ENCODE peak calls at places on chromosomes 1 and 21, in seven cellular contexts. D is Calu3, M is fibroblast of pulmonary artery, E is cardiac muscle cell, U is HFFc6, O is left ventricle myocardium inferior, B is fibroblast of mammary gland. X is an unnamed sample.

GRCh38 chr1:110605901-110606783 is at the start of gene KCNA2:
- DNase-seq in D (no peak), B (no peak), M (no peak), U (no peak), O (peak; percentile 53), E (peak; percentile 76), X (no peak)

GRCh38 chr1:160133990-160134770 is 17.2 kb upstream of the ATP1A4 start:
- DNase-seq in U (no peak), B (no peak), E (no peak), O (no peak), D (no peak), M (no peak), X (no peak)

GRCh38 chr1:38446936-38447335 is 400.3 kb upstream of the POU3F1 start:
- DNase-seq in U (no peak), M (no peak), B (no peak), E (no peak), D (no peak), O (no peak), X (no peak)

GRCh38 chr1:18646776-18647410 is 16.2 kb downstream of the PAX7 start:
- DNase-seq in E (peak; percentile 35), D (no peak), B (no peak), U (no peak), O (no peak), M (no peak), X (no peak)

GRCh38 chr1:218990019-218990418 is 183.7 kb upstream of the LYPLAL1 start:
- DNase-seq in M (no peak), D (no peak), B (no peak), U (no peak), E (no peak), O (no peak), X (no peak)

GRCh38 chr21:46111193-46111571 is 13.3 kb downstream of the COL6A2 start:
- DNase-seq in M (no peak), E (no peak), O (no peak), B (no peak), U (no peak), D (no peak), X (no peak)

GRCh38 chr1:178134061-178134460 is 40.2 kb downstream of the RASAL2 start:
- DNase-seq in D (no peak), U (peak; percentile 73), M (peak; percentile 96), E (no peak), B (peak; percentile 97), O (no peak), X (peak; percentile 61)

GRCh38 chr1:204349602-204350001 is 10.1 kb downstream of the PLEKHA6 start:
- DNase-seq in E (no peak), U (no peak), D (no peak), M (no peak), B (no peak), O (no peak), X (peak; percentile 79)

GRCh38 chr1:246117066-246117791 is 389.9 kb downstream of the SMYD3 start:
- DNase-seq in B (peak; percentile 62), M (peak; percentile 72), E (peak; percentile 69), O (no peak), U (peak; percentile 6), D (peak; percentile 67), X (peak; percentile 61)

GRCh38 chr1:206469411-206469932 is 804 bp upstream of the IKBKE start:
- DNase-seq in B (no peak), U (no peak), M (no peak), E (no peak), O (no peak), D (peak; percentile 75), X (peak; percentile 57)

GRCh38 chr1:32972814-32973428 is 8.3 kb upstream of the RNF19B start:
- DNase-seq in U (no peak), E (peak; percentile 93), D (peak; percentile 67), B (no peak), O (peak; percentile 45), M (peak; percentile 46), X (no peak)

GRCh38 chr1:208803371-208803811 is 559.2 kb upstream of the PLXNA2 start:
- DNase-seq in E (peak; percentile 63), M (no peak), D (no peak), U (no peak), B (no peak), O (no peak), X (no peak)

GRCh38 chr1:14506471-14506870 is 92.0 kb upstream of the KAZN start:
- DNase-seq in B (no peak), E (no peak), U (no peak), O (no peak), D (no peak), M (no peak), X (no peak)

GRCh38 chr1:14604414-14604813 is 5.9 kb downstream of the KAZN start:
- DNase-seq in O (no peak), E (no peak), M (no peak), U (no peak), D (no peak), B (no peak), X (no peak)

GRCh38 chr1:181685216-181685615 is 201.9 kb downstream of the CACNA1E start:
- DNase-seq in B (no peak), U (no peak), E (no peak), M (no peak), D (no peak), O (no peak), X (no peak)

GRCh38 chr1:94120983-94121382 is at the start of gene ABCA4:
- DNase-seq in U (no peak), B (no peak), D (no peak), O (no peak), E (no peak), M (no peak), X (no peak)

GRCh38 chr21:42056468-42056867 is 14.6 kb upstream of the UMODL1 start:
- DNase-seq in E (no peak), O (no peak), U (no peak), B (no peak), D (no peak), M (no peak), X (no peak)

GRCh38 chr1:43913666-43914325 is 19.8 kb upstream of the ARTN start:
- DNase-seq in U (no peak), D (no peak), O (no peak), E (no peak), M (no peak), B (no peak), X (no peak)

GRCh38 chr1:78419309-78419708 is 71.5 kb upstream of the PTGFR start:
- DNase-seq in D (no peak), E (no peak), B (peak; percentile 90), M (no peak), U (peak; percentile 79), O (no peak), X (peak; percentile 13)

GRCh38 chr1:178532392-178532791 is 19.5 kb downstream of the TEX35 start:
- DNase-seq in B (peak; percentile 81), D (peak; percentile 91), O (peak; percentile 87), U (peak; percentile 54), E (peak; percentile 85), M (peak; percentile 86), X (peak; percentile 88)

GRCh38 chr1:203906932-203907331 is 45.5 kb downstream of the SNRPE start:
- DNase-seq in M (peak; percentile 91), D (peak; percentile 31), E (no peak), O (no peak), U (peak; percentile 87), B (peak; percentile 87), X (peak; percentile 99)

GRCh38 chr1:200072636-200073285 is 45.3 kb downstream of the NR5A2 start:
- DNase-seq in E (no peak), B (no peak), U (no peak), O (no peak), D (no peak), M (no peak), X (no peak)

GRCh38 chr1:203536981-203537455 is 43.1 kb downstream of the OPTC start:
- DNase-seq in B (peak; percentile 77), M (peak; percentile 91), U (peak; percentile 59), E (no peak), O (no peak), D (peak; percentile 53), X (peak; percentile 97)

GRCh38 chr1:149928388-149928724 is 753 bp upstream of the SF3B4 start:
- DNase-seq in E (no peak), B (no peak), U (no peak), D (no peak), O (no peak), M (no peak), X (no peak)

GRCh38 chr1:149927056-149927534 is 508 bp downstream of the SF3B4 start:
- DNase-seq in M (no peak), B (no peak), D (no peak), O (no peak), U (peak; percentile 10), E (no peak), X (no peak)

GRCh38 chr1:149925751-149926150 is 1.9 kb downstream of the SF3B4 start:
- DNase-seq in B (no peak), U (no peak), O (no peak), M (no peak), D (no peak), E (no peak), X (no peak)

GRCh38 chr1:149926296-149926695 is 1.3 kb downstream of the SF3B4 start:
- DNase-seq in U (no peak), D (no peak), M (no peak), O (no peak), E (no peak), B (no peak), X (no peak)

GRCh38 chr1:149927535-149928387 is at the start of gene SF3B4:
- DNase-seq in M (peak; percentile 92), O (peak; percentile 97), B (peak; percentile 87), U (peak; percentile 90), D (peak; percentile 97), E (peak; percentile 96), X (peak; percentile 98)
- TF ChIP-seq CTCF in M (no peak), O (no peak), B (no peak), U (peak; percentile 28), D (no peak), E (no peak), X (no peak)

DNA sequence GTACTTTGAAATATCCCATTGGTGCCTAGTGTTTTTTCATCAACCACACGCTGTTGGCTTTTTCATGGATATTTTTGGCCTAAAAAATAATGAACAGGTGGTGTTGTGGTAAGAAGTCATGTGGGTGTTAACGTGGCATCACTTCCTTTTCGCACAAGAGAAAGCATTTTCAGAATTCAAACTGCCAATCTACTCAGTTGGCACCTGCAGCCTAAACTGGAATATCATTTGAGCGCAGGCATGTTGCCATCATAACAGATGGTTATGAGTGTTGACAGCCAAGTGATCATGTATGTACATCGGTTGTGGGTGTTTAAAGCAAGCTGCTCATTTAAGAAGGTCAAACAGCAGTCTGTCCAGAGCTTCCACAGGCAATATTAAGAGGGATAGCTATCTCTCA is 1963.0 kb downstream of the NCAM2 start:
- DNase-seq in U (no peak), B (no peak), M (no peak), E (no peak), O (no peak), D (no peak), X (no peak)
- TF ChIP-seq CTCF in U (no peak), B (no peak), M (no peak), E (no peak), O (no peak), D (no peak), X (no peak)

GRCh38 chr1:156379420-156380165 is 10.6 kb downstream of the RHBG start:
- DNase-seq in M (peak; percentile 21), D (no peak), O (no peak), B (no peak), E (no peak), U (peak; percentile 15), X (peak; percentile 30)
- TF ChIP-seq CTCF in M (no peak), D (no peak), O (no peak), B (no peak), E (no peak), U (peak; percentile 43), X (no peak)

DNA sequence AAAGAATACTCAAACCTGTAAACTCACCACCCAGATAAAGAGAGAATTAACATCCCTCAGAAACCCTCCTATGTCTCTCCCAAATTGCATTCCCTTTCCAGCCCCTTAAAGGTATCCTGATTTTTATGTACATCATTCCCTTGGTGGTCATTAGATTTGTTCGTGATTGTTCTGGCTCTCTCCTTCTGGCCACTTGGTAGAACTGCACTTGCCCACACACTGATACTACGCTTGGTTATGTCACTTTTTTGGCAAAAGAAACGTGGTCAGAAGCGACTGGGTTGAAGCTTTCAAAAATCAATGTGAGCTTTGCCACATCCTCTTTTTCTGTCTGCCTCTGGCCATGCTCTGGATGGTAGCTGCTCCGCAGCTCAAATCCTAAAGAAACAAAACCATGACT is 76.3 kb downstream of the KRTAP19-8 start:
- DNase-seq in U (no peak), D (no peak), B (no peak), O (no peak), M (no peak), E (no peak), X (peak; percentile 5)
- TF ChIP-seq CTCF in U (no peak), D (no peak), B (no peak), O (no peak), M (no peak), E (no peak), X (no peak)